ENCODE peak calls at places on chromosomes 7 and 10, in ten cellular contexts. E is lung microvascular endothelial cell; W is MV-4-11; C is NCI-H526; S is frontal cortex; U is mesendoderm; J is GM13976; Y is stimulated activated CD8-positive, alpha-beta memory T cell treated with anti-CD3 and anti-CD28 coated beads, Interleukin-4, amount 100 ng/mL, for 4 hours; V is T-helper 2 cell; L is left ventricle myocardium superior. M is an unnamed sample.

GRCh38 chr10:127757033-127757432 is 20.0 kb downstream of the FOXI2 start:
- DNase-seq in V (no peak), U (no peak), Y (no peak), L (no peak), C (no peak), S (no peak), E (no peak), J (no peak), W (no peak), M (no peak)

GRCh38 chr7:155993420-155994252 is 181.4 kb upstream of the SHH start:
- DNase-seq in Y (no peak), V (no peak), E (no peak), C (no peak), S (no peak), W (no peak), J (no peak), U (no peak), L (no peak), M (no peak)

GRCh38 chr7:134947831-134948230 is 38.5 kb upstream of the AGBL3 start:
- DNase-seq in L (no peak), J (no peak), C (no peak), U (no peak), V (no peak), E (no peak), S (no peak), Y (no peak), W (no peak), M (no peak)

GRCh38 chr10:121063744-121064143 is 212.6 kb downstream of the WDR11 start:
- DNase-seq in E (no peak), Y (no peak), S (no peak), V (no peak), W (no peak), L (no peak), U (no peak), J (no peak), C (no peak), M (no peak)

GRCh38 chr10:122143238-122143841 is 127.8 kb upstream of the BTBD16 start:
- DNase-seq in W (peak), U (peak), L (no peak), S (peak), J (no peak), Y (no peak), E (no peak), V (no peak), C (peak), M (no peak)

GRCh38 chr10:48456808-48457761 is 147.8 kb downstream of the ARHGAP22 start:
- DNase-seq in W (peak), C (no peak), Y (no peak), L (no peak), S (no peak), J (peak), E (no peak), U (no peak), V (no peak), M (no peak)

GRCh38 chr7:159015894-159016410 is 128.7 kb downstream of the VIPR2 start:
- DNase-seq in J (no peak), E (no peak), L (no peak), U (no peak), V (no peak), W (no peak), S (no peak), C (no peak), Y (no peak), M (no peak)

GRCh38 chr10:103353281-103353680 is 2.3 kb upstream of the PCGF6 start:
- DNase-seq in L (no peak), S (no peak), E (no peak), J (no peak), C (no peak), W (peak), Y (no peak), U (peak), V (no peak), M (no peak)

GRCh38 chr7:6121141-6121540 is 90.0 kb downstream of the ANKRD61 start:
- DNase-seq in W (no peak), E (peak), Y (no peak), U (no peak), C (no peak), S (no peak), J (no peak), L (no peak), V (no peak), M (no peak)

GRCh38 chr10:34959321-34959720 is 130.8 kb downstream of the CUL2 start:
- DNase-seq in Y (no peak), J (no peak), W (no peak), C (peak), V (no peak), L (no peak), U (no peak), S (no peak), E (no peak), M (no peak)